ENCODE peak calls at places on chromosomes 12 and 14, in six cellular contexts. A is HTR-8/SVneo; Z is stimulated activated CD8-positive, alpha-beta memory T cell treated with anti-CD3 and anti-CD28 coated beads, Interleukin-15, amount 100 ng/mL, for 4 hours; P is stimulated activated CD4-positive, alpha-beta T cell treated with anti-CD3 and anti-CD28 coated beads, TNF-alpha, amount 100 ng/mL, for 1 hour; Q is right lobe of liver; Y is transverse colon. E is an unnamed sample.

GRCh38 chr12:28108599-28108998 is 81.7 kb upstream of the CCDC91 start:
- DNase-seq in A (no peak), Z (no peak), P (no peak), Q (no peak), Y (no peak), E (no peak)

GRCh38 chr14:29580763-29581162 is 346.9 kb downstream of the PRKD1 start:
- DNase-seq in A (no peak), Z (no peak), P (no peak), Q (no peak), Y (no peak), E (no peak)

GRCh38 chr12:56186957-56187356 is 2.3 kb downstream of the SMARCC2 start:
- DNase-seq in A (no peak), Z (no peak), P (no peak), Q (no peak), Y (no peak), E (no peak)

GRCh38 chr12:6267007-6267721 is 43.3 kb upstream of the PLEKHG6 start:
- DNase-seq in A (no peak), Z (no peak), P (no peak), Q (no peak), Y (no peak), E (no peak)

GRCh38 chr14:104477804-104478375 is 101.7 kb upstream of the C14orf180 start:
- DNase-seq in A (no peak), Z (no peak), P (no peak), Q (no peak), Y (no peak), E (no peak)

GRCh38 chr14:32724864-32725550 is 213.7 kb upstream of the NPAS3 start:
- DNase-seq in A (peak), Z (no peak), P (no peak), Q (no peak), Y (no peak), E (no peak)

GRCh38 chr14:93137864-93138263 is 22.1 kb upstream of the ITPK1 start:
- DNase-seq in A (no peak), Z (no peak), P (no peak), Q (peak), Y (peak), E (no peak)

GRCh38 chr12:100295764-100296555 is 29.0 kb downstream of the SCYL2 start:
- DNase-seq in A (no peak), Z (no peak), P (no peak), Q (no peak), Y (no peak), E (no peak)

GRCh38 chr14:100549834-100550625 is 37.2 kb downstream of the BEGAIN start:
- DNase-seq in A (no peak), Z (no peak), P (no peak), Q (no peak), Y (no peak), E (no peak)

GRCh38 chr12:104677441-104678089 is 220.8 kb downstream of the CHST11 start:
- DNase-seq in A (no peak), Z (no peak), P (no peak), Q (no peak), Y (no peak), E (no peak)

GRCh38 chr12:2691001-2691339 is 103.8 kb upstream of the FKBP4 start:
- DNase-seq in A (no peak), Z (peak), P (peak), Q (no peak), Y (peak), E (no peak)

GRCh38 chr14:30906752-30907658 is 32.6 kb downstream of the COCH start:
- DNase-seq in A (peak), Z (no peak), P (no peak), Q (no peak), Y (no peak), E (no peak)